ENCODE peak calls at places on chromosome 6, in seven cellular contexts. One of them, this sample, is unnamed.

GRCh38 chr6:116008470-116009229 is 52.0 kb downstream of the FRK start:
- DNase-seq in IMR-90: peak
- DNase-seq in trophoblast cell: no peak
- DNase-seq in neuronal stem cell: no peak
- DNase-seq in H1: no peak
- DNase-seq in mesenchymal stem cell: peak
- DNase-seq in mesendoderm: peak
- DNase-seq in this sample: no peak

GRCh38 chr6:25137497-25137896 is 141.7 kb upstream of the CARMIL1 start:
- DNase-seq in trophoblast cell: no peak
- DNase-seq in neuronal stem cell: no peak
- DNase-seq in mesenchymal stem cell: no peak
- DNase-seq in IMR-90: no peak
- DNase-seq in H1: no peak
- DNase-seq in mesendoderm: no peak
- DNase-seq in this sample: no peak

GRCh38 chr6:112780498-112781096 is 433.5 kb downstream of the RFPL4B start:
- DNase-seq in trophoblast cell: peak
- DNase-seq in H1: peak
- DNase-seq in mesenchymal stem cell: peak
- DNase-seq in IMR-90: peak
- DNase-seq in mesendoderm: peak
- DNase-seq in neuronal stem cell: peak
- DNase-seq in this sample: peak

GRCh38 chr6:39059496-39060310 is 11.1 kb downstream of the GLP1R start:
- DNase-seq in mesenchymal stem cell: no peak
- DNase-seq in H1: no peak
- DNase-seq in IMR-90: no peak
- DNase-seq in neuronal stem cell: no peak
- DNase-seq in mesendoderm: no peak
- DNase-seq in trophoblast cell: no peak
- DNase-seq in this sample: no peak

GRCh38 chr6:106799008-106799952 is 169.9 kb downstream of the QRSL1 start:
- DNase-seq in mesendoderm: peak
- DNase-seq in trophoblast cell: peak
- DNase-seq in mesenchymal stem cell: peak
- DNase-seq in IMR-90: peak
- DNase-seq in H1: no peak
- DNase-seq in neuronal stem cell: no peak
- DNase-seq in this sample: no peak

GRCh38 chr6:163802267-163802666 is 387.7 kb downstream of the QKI start:
- DNase-seq in mesendoderm: no peak
- DNase-seq in IMR-90: no peak
- DNase-seq in trophoblast cell: no peak
- DNase-seq in neuronal stem cell: no peak
- DNase-seq in H1: no peak
- DNase-seq in mesenchymal stem cell: no peak
- DNase-seq in this sample: no peak

GRCh38 chr6:87334683-87335082 is 5.6 kb upstream of the GJB7 start:
- DNase-seq in neuronal stem cell: no peak
- DNase-seq in H1: no peak
- DNase-seq in mesendoderm: peak
- DNase-seq in trophoblast cell: no peak
- DNase-seq in IMR-90: peak
- DNase-seq in mesenchymal stem cell: no peak
- DNase-seq in this sample: no peak

GRCh38 chr6:151330130-151330715 is 61.1 kb downstream of the ZBTB2 start:
- DNase-seq in IMR-90: peak
- DNase-seq in mesenchymal stem cell: peak
- DNase-seq in H1: no peak
- DNase-seq in mesendoderm: no peak
- DNase-seq in neuronal stem cell: no peak
- DNase-seq in trophoblast cell: no peak
- DNase-seq in this sample: no peak

GRCh38 chr6:43772571-43773049 is 2.6 kb downstream of the VEGFA start:
- DNase-seq in neuronal stem cell: peak
- DNase-seq in trophoblast cell: no peak
- DNase-seq in H1: no peak
- DNase-seq in IMR-90: no peak
- DNase-seq in mesenchymal stem cell: peak
- DNase-seq in mesendoderm: peak
- DNase-seq in this sample: peak

GRCh38 chr6:158707826-158708225 is 58.0 kb downstream of the SYTL3 start:
- DNase-seq in mesenchymal stem cell: no peak
- DNase-seq in H1: no peak
- DNase-seq in IMR-90: no peak
- DNase-seq in trophoblast cell: no peak
- DNase-seq in neuronal stem cell: no peak
- DNase-seq in mesendoderm: peak
- DNase-seq in this sample: no peak

GRCh38 chr6:144148891-144149290 is 1.4 kb upstream of the STX11 start:
- DNase-seq in mesenchymal stem cell: no peak
- DNase-seq in mesendoderm: no peak
- DNase-seq in IMR-90: peak
- DNase-seq in H1: no peak
- DNase-seq in neuronal stem cell: no peak
- DNase-seq in trophoblast cell: no peak
- DNase-seq in this sample: no peak

GRCh38 chr6:40299666-40300065 is 287.5 kb downstream of the LRFN2 start:
- DNase-seq in H1: no peak
- DNase-seq in IMR-90: no peak
- DNase-seq in mesendoderm: no peak
- DNase-seq in trophoblast cell: no peak
- DNase-seq in mesenchymal stem cell: no peak
- DNase-seq in neuronal stem cell: no peak
- DNase-seq in this sample: no peak

GRCh38 chr6:24658573-24659511 is 7.9 kb downstream of the TDP2 start:
- DNase-seq in mesenchymal stem cell: peak
- DNase-seq in neuronal stem cell: no peak
- DNase-seq in trophoblast cell: peak
- DNase-seq in mesendoderm: peak
- DNase-seq in H1: no peak
- DNase-seq in IMR-90: peak
- DNase-seq in this sample: peak

GRCh38 chr6:111982681-111983080 is 71.2 kb upstream of the CCN6 start:
- DNase-seq in trophoblast cell: no peak
- DNase-seq in neuronal stem cell: no peak
- DNase-seq in H1: no peak
- DNase-seq in mesendoderm: no peak
- DNase-seq in mesenchymal stem cell: no peak
- DNase-seq in IMR-90: no peak
- DNase-seq in this sample: no peak

GRCh38 chr6:2254747-2255146 is 9.3 kb upstream of the GMDS start:
- DNase-seq in mesendoderm: no peak
- DNase-seq in IMR-90: no peak
- DNase-seq in trophoblast cell: no peak
- DNase-seq in H1: no peak
- DNase-seq in neuronal stem cell: no peak
- DNase-seq in mesenchymal stem cell: no peak
- DNase-seq in this sample: no peak

GRCh38 chr6:89506716-89507597 is 74.0 kb downstream of the ANKRD6 start:
- DNase-seq in H1: no peak
- DNase-seq in mesendoderm: peak
- DNase-seq in neuronal stem cell: no peak
- DNase-seq in trophoblast cell: peak
- DNase-seq in IMR-90: no peak
- DNase-seq in mesenchymal stem cell: no peak
- DNase-seq in this sample: no peak

GRCh38 chr6:138691595-138692057 is 81.9 kb upstream of the CCDC28A start:
- DNase-seq in mesendoderm: peak
- DNase-seq in IMR-90: peak
- DNase-seq in H1: no peak
- DNase-seq in mesenchymal stem cell: peak
- DNase-seq in neuronal stem cell: peak
- DNase-seq in trophoblast cell: peak
- DNase-seq in this sample: peak

GRCh38 chr6:56710967-56711366 is 68.3 kb upstream of the DST start:
- DNase-seq in IMR-90: no peak
- DNase-seq in trophoblast cell: no peak
- DNase-seq in mesendoderm: no peak
- DNase-seq in H1: no peak
- DNase-seq in mesenchymal stem cell: no peak
- DNase-seq in neuronal stem cell: no peak
- DNase-seq in this sample: no peak

GRCh38 chr6:56713285-56713684 is 70.6 kb upstream of the DST start:
- DNase-seq in neuronal stem cell: no peak
- DNase-seq in H1: no peak
- DNase-seq in mesendoderm: peak
- DNase-seq in trophoblast cell: peak
- DNase-seq in mesenchymal stem cell: peak
- DNase-seq in IMR-90: peak
- DNase-seq in this sample: peak

GRCh38 chr6:56706981-56707726 is 64.5 kb upstream of the DST start:
- DNase-seq in IMR-90: no peak
- DNase-seq in mesenchymal stem cell: peak
- DNase-seq in trophoblast cell: no peak
- DNase-seq in neuronal stem cell: no peak
- DNase-seq in H1: no peak
- DNase-seq in mesendoderm: no peak
- DNase-seq in this sample: no peak

GRCh38 chr6:56709650-56710049 is 67.0 kb upstream of the DST start:
- DNase-seq in mesenchymal stem cell: no peak
- DNase-seq in IMR-90: no peak
- DNase-seq in neuronal stem cell: no peak
- DNase-seq in mesendoderm: peak
- DNase-seq in trophoblast cell: no peak
- DNase-seq in H1: no peak
- DNase-seq in this sample: no peak

DNA sequence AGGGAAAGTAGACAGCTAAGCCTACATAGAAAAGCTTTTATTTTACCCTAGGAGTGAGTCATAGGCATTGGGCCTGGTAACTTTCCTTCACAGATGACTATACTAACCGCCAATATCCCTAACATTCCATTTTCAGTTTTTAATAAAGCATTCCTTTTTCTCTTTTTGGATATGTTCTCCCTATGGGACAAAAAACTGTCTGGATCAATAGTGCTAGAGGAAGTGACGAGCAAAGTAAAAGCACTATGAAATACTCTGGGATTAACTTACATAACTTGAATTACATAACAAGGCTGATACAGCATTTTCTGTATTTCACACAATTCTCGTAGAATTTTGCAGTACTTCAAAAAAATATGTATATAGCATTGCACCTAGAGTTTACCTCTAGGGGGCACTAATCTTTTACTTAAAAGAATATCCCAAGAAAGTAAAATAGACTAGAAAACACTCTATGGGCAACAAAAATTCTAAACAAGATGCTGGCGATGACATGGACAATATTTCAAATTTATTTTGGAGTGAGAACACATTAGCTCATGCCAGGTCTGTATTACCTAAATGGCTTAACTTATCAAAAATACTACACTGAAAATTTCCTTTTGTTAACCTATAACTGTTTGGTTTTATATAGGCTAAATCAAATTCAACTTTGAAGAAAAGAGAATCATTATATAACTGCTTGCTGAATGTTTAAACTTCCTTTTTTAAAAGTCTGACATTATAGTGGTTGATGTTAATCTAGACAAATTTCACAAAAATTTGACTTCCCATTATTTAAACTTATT is 66.3 kb upstream of the DST start:
- DNase-seq in H1: no peak
- DNase-seq in neuronal stem cell: no peak
- DNase-seq in IMR-90: peak
- DNase-seq in mesenchymal stem cell: peak
- DNase-seq in trophoblast cell: peak
- DNase-seq in mesendoderm: peak
- DNase-seq in this sample: no peak
- H3K4me2 ChIP-seq in H1: no peak
- H3K4me2 ChIP-seq in neuronal stem cell: no peak
- H3K4me2 ChIP-seq in IMR-90: peak
- H3K4me2 ChIP-seq in mesenchymal stem cell: no peak
- H3K4me2 ChIP-seq in trophoblast cell: no peak
- H3K4me2 ChIP-seq in mesendoderm: no peak
- H3K4me2 ChIP-seq in this sample: no peak

DNA sequence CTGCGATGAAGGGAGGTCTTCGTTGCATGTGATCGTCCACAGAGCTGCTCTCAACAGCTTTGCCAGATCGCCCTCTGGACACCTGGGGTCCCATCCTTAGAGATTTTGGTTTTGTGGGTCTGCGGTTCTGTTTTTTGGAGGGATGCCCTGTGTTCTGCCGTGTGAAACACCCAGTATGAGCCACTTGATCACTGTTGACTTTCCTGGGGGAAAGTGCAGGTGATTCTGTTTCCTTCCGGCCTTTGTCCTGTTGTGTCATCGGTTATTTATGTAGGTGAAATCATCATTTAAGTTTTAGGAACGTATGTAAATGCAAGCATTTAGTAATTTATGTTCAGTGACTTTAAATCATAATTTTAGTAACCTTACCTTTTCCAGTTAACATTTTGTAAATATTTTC is 56.4 kb upstream of the SLC22A1 start:
- DNase-seq in trophoblast cell: no peak
- DNase-seq in H1: no peak
- DNase-seq in mesendoderm: no peak
- DNase-seq in mesenchymal stem cell: no peak
- DNase-seq in IMR-90: no peak
- DNase-seq in neuronal stem cell: no peak
- DNase-seq in this sample: no peak
- H2BK120ac ChIP-seq in trophoblast cell: no peak
- H2BK120ac ChIP-seq in H1: no peak
- H2BK120ac ChIP-seq in mesendoderm: no peak
- H2BK120ac ChIP-seq in mesenchymal stem cell: no peak
- H2BK120ac ChIP-seq in IMR-90: no peak
- H2BK120ac ChIP-seq in neuronal stem cell: no peak
- H2BK120ac ChIP-seq in this sample: no peak

GRCh38 chr6:6970851-6971250 is 136.9 kb upstream of the RREB1 start:
- DNase-seq in mesenchymal stem cell: no peak
- DNase-seq in H1: no peak
- DNase-seq in mesendoderm: no peak
- DNase-seq in neuronal stem cell: no peak
- DNase-seq in IMR-90: no peak
- DNase-seq in trophoblast cell: no peak
- DNase-seq in this sample: no peak
- H3K4me2 ChIP-seq in mesenchymal stem cell: no peak
- H3K4me2 ChIP-seq in H1: no peak
- H3K4me2 ChIP-seq in mesendoderm: no peak
- H3K4me2 ChIP-seq in neuronal stem cell: no peak
- H3K4me2 ChIP-seq in IMR-90: no peak
- H3K4me2 ChIP-seq in trophoblast cell: no peak
- H3K4me2 ChIP-seq in this sample: no peak

GRCh38 chr6:47234258-47234933 is 75.3 kb downstream of the TNFRSF21 start:
- DNase-seq in H1: no peak
- DNase-seq in trophoblast cell: peak
- DNase-seq in neuronal stem cell: no peak
- DNase-seq in mesendoderm: no peak
- DNase-seq in IMR-90: no peak
- DNase-seq in mesenchymal stem cell: no peak
- DNase-seq in this sample: no peak

GRCh38 chr6:47230579-47230978 is 79.1 kb downstream of the TNFRSF21 start:
- DNase-seq in IMR-90: no peak
- DNase-seq in H1: no peak
- DNase-seq in trophoblast cell: no peak
- DNase-seq in mesendoderm: no peak
- DNase-seq in mesenchymal stem cell: no peak
- DNase-seq in neuronal stem cell: no peak
- DNase-seq in this sample: no peak

DNA sequence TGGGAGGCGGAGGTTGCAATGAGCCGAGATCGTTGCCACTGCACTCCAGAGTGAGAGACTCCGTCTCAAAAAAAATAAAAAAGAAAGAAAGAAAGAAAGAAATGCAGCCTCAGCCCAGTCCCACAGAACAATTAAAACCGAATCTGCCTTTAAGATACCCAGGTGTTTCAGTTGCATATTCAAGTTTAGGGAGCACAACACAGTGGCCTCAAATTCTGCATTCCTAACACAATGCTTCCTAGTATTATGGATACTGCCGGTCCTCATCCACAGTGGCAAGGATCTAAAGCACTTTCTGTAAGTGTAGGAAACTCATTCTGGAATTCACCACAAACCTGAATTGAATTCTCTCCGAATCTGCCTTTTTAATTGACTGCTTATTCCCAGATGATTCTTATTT is 80.5 kb downstream of the TNFRSF21 start:
- DNase-seq in neuronal stem cell: no peak
- DNase-seq in IMR-90: no peak
- DNase-seq in trophoblast cell: no peak
- DNase-seq in H1: no peak
- DNase-seq in mesenchymal stem cell: no peak
- DNase-seq in mesendoderm: no peak
- DNase-seq in this sample: no peak
- H2BK120ac ChIP-seq in neuronal stem cell: no peak
- H2BK120ac ChIP-seq in IMR-90: no peak
- H2BK120ac ChIP-seq in trophoblast cell: no peak
- H2BK120ac ChIP-seq in H1: no peak
- H2BK120ac ChIP-seq in mesenchymal stem cell: no peak
- H2BK120ac ChIP-seq in mesendoderm: no peak
- H2BK120ac ChIP-seq in this sample: no peak

This sample was measured in H9.